ENCODE peak calls at places on chromosomes 7 and 10, in seven cellular contexts. S is K562, J is SK-N-SH, N is GM12892, P is GM12878, B is HepG2, O is H1. M is an unnamed sample.

GRCh38 chr10:113753020-113753692 is 1.7 kb downstream of the PLEKHS1 start:
- DNase-seq in S (no peak), J (peak; percentile 40), N (no peak), P (no peak), B (no peak), O (no peak), M (no peak)

GRCh38 chr10:123266981-123267380 is 112.8 kb downstream of the BUB3 start:
- DNase-seq in S (no peak), J (no peak), N (no peak), P (no peak), B (no peak), O (no peak), M (no peak)

GRCh38 chr7:110119883-110120581 is 970.9 kb upstream of the LRRN3 start:
- DNase-seq in S (no peak), J (no peak), N (no peak), P (no peak), B (no peak), O (no peak), M (no peak)

GRCh38 chr7:136174477-136174876 is 197.3 kb upstream of the MTPN start:
- DNase-seq in S (no peak), J (no peak), N (no peak), P (no peak), B (no peak), O (no peak), M (no peak)

GRCh38 chr10:62727935-62728334 is 76.6 kb upstream of the ADO start:
- DNase-seq in S (no peak), J (no peak), N (no peak), P (no peak), B (no peak), O (no peak), M (no peak)

GRCh38 chr7:127207246-127207645 is 45.5 kb downstream of the GRM8 start:
- DNase-seq in S (no peak), J (no peak), N (no peak), P (no peak), B (no peak), O (no peak), M (no peak)

GRCh38 chr7:37342665-37343471 is 105.8 kb downstream of the ELMO1 start:
- DNase-seq in S (no peak), J (peak; percentile 66), N (no peak), P (peak; percentile 69), B (no peak), O (no peak), M (no peak)

GRCh38 chr7:149856583-149856982 is 17.2 kb upstream of the ATP6V0E2 start:
- DNase-seq in S (no peak), J (no peak), N (no peak), P (no peak), B (no peak), O (no peak), M (no peak)

GRCh38 chr7:1125603-1125969 is 34.4 kb downstream of the ZFAND2A start:
- DNase-seq in S (no peak), J (no peak), N (no peak), P (no peak), B (no peak), O (no peak), M (no peak)

GRCh38 chr7:139168480-139168879 is 59.0 kb upstream of the ZC3HAV1 start:
- DNase-seq in S (no peak), J (no peak), N (no peak), P (no peak), B (no peak), O (no peak), M (no peak)

GRCh38 chr10:43867667-43868361 is 219.1 kb upstream of the ZNF32 start:
- DNase-seq in S (no peak), J (no peak), N (no peak), P (no peak), B (peak; percentile 25), O (peak; percentile 22), M (no peak)

GRCh38 chr7:158369290-158369689 is 218.3 kb downstream of the PTPRN2 start:
- DNase-seq in S (no peak), J (no peak), N (no peak), P (no peak), B (no peak), O (no peak), M (no peak)

DNA sequence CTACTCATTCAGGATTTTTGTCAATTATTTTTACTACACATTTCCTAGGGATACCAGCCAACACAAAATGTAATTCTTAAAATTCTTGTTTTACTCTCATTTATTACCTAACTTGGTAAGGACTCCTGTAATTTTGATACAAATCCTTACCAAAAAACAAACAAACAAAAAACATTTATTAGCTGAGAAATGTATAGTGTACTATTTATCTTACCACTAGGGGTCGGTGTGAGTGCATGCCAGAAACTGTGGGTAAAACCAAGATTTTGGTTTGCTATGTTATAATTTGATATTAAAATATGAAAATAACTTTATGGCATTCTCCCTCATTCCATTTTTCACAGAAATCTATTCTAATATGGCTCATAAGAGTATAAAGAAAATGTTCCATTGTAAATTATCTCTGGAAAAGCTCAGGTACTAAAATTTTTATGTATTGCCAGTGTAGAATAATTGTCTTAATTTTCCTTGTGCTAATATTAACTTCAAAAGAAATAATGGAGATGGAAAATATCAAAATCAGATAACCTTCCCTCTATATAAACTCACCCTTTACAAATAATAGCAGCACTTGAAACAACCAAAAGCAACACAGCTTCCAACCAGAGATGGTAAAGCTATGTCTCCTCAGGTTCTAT is 290.8 kb upstream of the PCDH15 start:
- DNase-seq in S (no peak), J (peak; percentile 6), N (no peak), P (no peak), B (no peak), O (no peak), M (peak; percentile 0)
- TF ChIP-seq POLR2AphosphoS5 in S (no peak), J (no peak), N (no peak), P (no peak), B (no peak), O (no peak), M (no peak)

DNA sequence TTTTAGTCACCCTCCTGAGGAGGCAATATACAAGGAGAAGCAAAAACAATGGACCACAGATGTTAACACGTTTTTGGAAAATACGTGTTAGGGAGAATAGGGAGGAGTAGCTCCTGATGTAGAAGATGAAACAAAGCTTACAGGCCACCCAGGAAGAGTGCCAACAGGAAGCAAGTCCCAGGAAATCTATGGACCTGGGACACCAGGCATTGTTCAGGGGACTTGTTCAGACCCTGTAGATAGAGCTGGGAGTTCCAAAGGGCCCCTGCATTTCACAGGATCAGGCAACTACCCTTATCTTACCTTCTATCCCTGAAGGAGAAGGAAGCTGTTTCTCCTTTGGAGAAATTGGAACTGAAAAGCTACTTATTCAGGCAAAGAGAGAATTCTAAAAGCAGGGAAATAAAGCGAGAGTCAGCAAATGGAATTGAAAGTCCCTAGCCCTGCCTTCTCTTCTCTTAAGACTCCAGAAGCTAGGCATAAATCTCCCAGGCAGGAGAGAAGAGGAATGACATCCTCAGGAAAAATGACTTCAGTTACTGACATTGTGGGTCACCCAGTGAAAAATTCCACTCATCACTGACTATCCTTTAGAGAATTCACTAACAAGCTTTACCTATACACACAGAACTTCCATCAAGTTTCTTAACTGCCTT is 77.7 kb upstream of the FAM3C start:
- DNase-seq in S (no peak), J (no peak), N (no peak), P (no peak), B (no peak), O (no peak), M (no peak)
- TF ChIP-seq TAF1 in S (no peak), J (no peak), N (no peak), P (no peak), B (no peak), O (no peak), M (no peak)

GRCh38 chr10:69333205-69333604 is 54.9 kb downstream of the HK1 start:
- DNase-seq in S (no peak), J (peak; percentile 66), N (no peak), P (no peak), B (no peak), O (peak; percentile 60), M (no peak)
- TF ChIP-seq POLR2AphosphoS5 in S (no peak), J (no peak), N (no peak), P (no peak), B (no peak), O (no peak), M (no peak)

DNA sequence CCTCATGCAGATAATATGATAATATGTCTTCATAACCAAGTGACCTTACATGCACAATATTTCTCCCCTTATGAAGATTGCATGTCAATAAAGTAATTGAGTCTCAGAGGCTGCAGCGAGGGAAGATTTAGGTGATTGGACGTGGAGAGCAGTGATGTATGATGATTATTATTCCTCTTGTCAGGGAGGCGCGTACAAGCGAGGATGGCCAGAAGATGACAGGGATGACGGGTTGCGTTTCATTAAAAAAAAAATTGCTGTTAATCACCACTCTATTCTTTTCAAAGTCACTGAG is 997.9 kb downstream of the LRMDA start:
- DNase-seq in S (no peak), J (no peak), N (no peak), P (no peak), B (no peak), O (no peak), M (no peak)
- TF ChIP-seq TAF1 in S (no peak), J (no peak), N (no peak), P (no peak), B (no peak), O (no peak), M (no peak)

DNA sequence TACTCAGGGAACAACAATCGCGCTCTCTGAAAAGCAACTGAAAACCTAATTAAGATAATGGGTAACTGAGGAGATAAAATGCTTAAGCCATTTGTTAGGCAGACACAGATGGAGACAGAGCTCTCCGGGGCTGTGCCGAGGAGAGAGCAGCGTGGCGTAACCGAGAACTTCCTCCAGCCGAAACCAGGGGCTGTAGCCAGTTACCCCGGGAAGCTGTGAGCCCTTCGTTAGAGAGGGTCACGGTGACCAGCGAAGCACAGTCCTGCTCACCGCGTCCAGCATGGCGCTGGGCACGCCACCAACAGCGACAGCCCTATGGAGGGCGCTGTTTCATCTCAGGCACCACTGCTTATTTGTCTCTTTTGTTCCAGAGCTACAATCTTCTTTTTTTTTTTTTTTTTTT is 16.1 kb downstream of the PAPOLB start:
- DNase-seq in S (peak; percentile 59), J (peak; percentile 90), N (no peak), P (no peak), B (no peak), O (peak; percentile 71), M (no peak)
- TF ChIP-seq POLR2AphosphoS5 in S (no peak), J (no peak), N (no peak), P (no peak), B (no peak), O (no peak), M (no peak)

GRCh38 chr7:119838444-119838843 is 434.5 kb upstream of the KCND2 start:
- DNase-seq in S (no peak), J (no peak), N (no peak), P (no peak), B (no peak), O (no peak), M (no peak)
- TF ChIP-seq TAF1 in S (no peak), J (no peak), N (no peak), P (no peak), B (no peak), O (no peak), M (no peak)

DNA sequence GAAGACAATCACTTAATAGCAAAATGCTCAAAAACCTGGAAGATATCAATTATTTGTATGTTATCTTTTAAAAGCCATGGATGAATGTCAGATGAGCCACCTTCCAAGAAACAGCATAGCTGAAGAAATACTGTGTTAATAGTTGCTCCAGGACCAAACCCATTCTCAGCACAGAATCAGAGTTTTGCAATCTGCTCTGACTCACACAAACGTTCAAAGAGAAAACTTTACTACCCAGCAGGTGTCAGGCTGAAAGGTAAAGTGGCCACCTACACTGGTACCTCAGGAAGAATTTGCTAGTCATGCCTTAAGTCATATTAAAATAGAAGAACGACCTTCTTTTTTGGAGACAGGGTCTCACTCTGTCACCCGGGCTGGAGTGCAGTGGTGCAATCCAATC is 526.5 kb downstream of the PARD3 start:
- DNase-seq in S (no peak), J (no peak), N (no peak), P (no peak), B (no peak), O (no peak), M (no peak)
- TF ChIP-seq POLR2AphosphoS5 in S (no peak), J (no peak), N (no peak), P (no peak), B (no peak), O (no peak), M (no peak)

GRCh38 chr10:73644015-73644743 is 2.9 kb upstream of the MYOZ1 start:
- DNase-seq in S (peak; percentile 77), J (peak; percentile 72), N (no peak), P (peak; percentile 53), B (peak; percentile 50), O (peak; percentile 63), M (no peak)
- TF ChIP-seq TAF1 in S (no peak), J (no peak), N (no peak), P (no peak), B (no peak), O (no peak), M (no peak)